ENCODE peak calls at places on chromosomes 16 and 17, in eight cellular contexts. S, R, Q, N, T, A, X and B are unnamed samples.

GRCh38 chr17:81026266-81027036 is 8.5 kb upstream of the BAIAP2 start:
- DNase-seq in S (no peak), R (no peak), Q (no peak), N (no peak), T (no peak), A (peak), X (no peak), B (no peak)

GRCh38 chr17:6507535-6507934 is 48.8 kb downstream of the PITPNM3 start:
- DNase-seq in S (peak), R (no peak), Q (peak), N (no peak), T (peak), A (peak), X (no peak), B (no peak)

GRCh38 chr17:82200743-82201497 is 11.7 kb downstream of the CCDC57 start:
- DNase-seq in S (no peak), R (no peak), Q (no peak), N (no peak), T (no peak), A (no peak), X (no peak), B (no peak)

GRCh38 chr17:38809828-38810227 is 10.5 kb upstream of the PIP4K2B start:
- DNase-seq in S (no peak), R (no peak), Q (no peak), N (no peak), T (no peak), A (no peak), X (no peak), B (no peak)

GRCh38 chr16:28326881-28327610 is 34.7 kb downstream of the SBK1 start:
- DNase-seq in S (no peak), R (peak), Q (peak), N (peak), T (no peak), A (peak), X (peak), B (no peak)

GRCh38 chr17:79176792-79177601 is 102.4 kb downstream of the ENGASE start:
- DNase-seq in S (no peak), R (no peak), Q (no peak), N (no peak), T (no peak), A (no peak), X (no peak), B (no peak)

GRCh38 chr17:67491009-67491677 is 114.1 kb downstream of the PITPNC1 start:
- DNase-seq in S (peak), R (no peak), Q (peak), N (peak), T (peak), A (peak), X (no peak), B (peak)

GRCh38 chr16:53457670-53458069 is 23.4 kb downstream of the RBL2 start:
- DNase-seq in S (no peak), R (peak), Q (peak), N (no peak), T (no peak), A (no peak), X (peak), B (no peak)

GRCh38 chr16:23131841-23132576 is 17.2 kb downstream of the USP31 start:
- DNase-seq in S (no peak), R (peak), Q (no peak), N (no peak), T (no peak), A (no peak), X (no peak), B (no peak)

GRCh38 chr16:4703906-4704305 is 10.5 kb downstream of the NUDT16L1 start:
- DNase-seq in S (no peak), R (no peak), Q (no peak), N (no peak), T (no peak), A (no peak), X (no peak), B (no peak)

GRCh38 chr16:84308120-84308519 is 13.4 kb downstream of the WFDC1 start:
- DNase-seq in S (no peak), R (peak), Q (peak), N (no peak), T (no peak), A (peak), X (peak), B (no peak)

GRCh38 chr16:29999605-30000004 is 3.6 kb downstream of the INO80E start:
- DNase-seq in S (no peak), R (no peak), Q (no peak), N (no peak), T (no peak), A (no peak), X (no peak), B (no peak)

GRCh38 chr17:81842725-81843504 is 8.1 kb upstream of the PPP1R27 start:
- DNase-seq in S (no peak), R (no peak), Q (no peak), N (peak), T (no peak), A (no peak), X (no peak), B (peak)

GRCh38 chr17:32120086-32120485 is 22.2 kb upstream of the RHOT1 start:
- DNase-seq in S (no peak), R (no peak), Q (no peak), N (no peak), T (no peak), A (no peak), X (no peak), B (no peak)

GRCh38 chr17:60901806-60902205 is 224.2 kb downstream of the BCAS3 start:
- DNase-seq in S (no peak), R (no peak), Q (no peak), N (no peak), T (no peak), A (no peak), X (no peak), B (no peak)

GRCh38 chr17:35740216-35740615 is 8.8 kb downstream of the RASL10B start:
- DNase-seq in S (no peak), R (no peak), Q (no peak), N (no peak), T (no peak), A (no peak), X (no peak), B (no peak)

GRCh38 chr17:64773836-64774761 is 112.0 kb upstream of the SMURF2 start:
- DNase-seq in S (no peak), R (peak), Q (peak), N (no peak), T (peak), A (peak), X (peak), B (peak)

DNA sequence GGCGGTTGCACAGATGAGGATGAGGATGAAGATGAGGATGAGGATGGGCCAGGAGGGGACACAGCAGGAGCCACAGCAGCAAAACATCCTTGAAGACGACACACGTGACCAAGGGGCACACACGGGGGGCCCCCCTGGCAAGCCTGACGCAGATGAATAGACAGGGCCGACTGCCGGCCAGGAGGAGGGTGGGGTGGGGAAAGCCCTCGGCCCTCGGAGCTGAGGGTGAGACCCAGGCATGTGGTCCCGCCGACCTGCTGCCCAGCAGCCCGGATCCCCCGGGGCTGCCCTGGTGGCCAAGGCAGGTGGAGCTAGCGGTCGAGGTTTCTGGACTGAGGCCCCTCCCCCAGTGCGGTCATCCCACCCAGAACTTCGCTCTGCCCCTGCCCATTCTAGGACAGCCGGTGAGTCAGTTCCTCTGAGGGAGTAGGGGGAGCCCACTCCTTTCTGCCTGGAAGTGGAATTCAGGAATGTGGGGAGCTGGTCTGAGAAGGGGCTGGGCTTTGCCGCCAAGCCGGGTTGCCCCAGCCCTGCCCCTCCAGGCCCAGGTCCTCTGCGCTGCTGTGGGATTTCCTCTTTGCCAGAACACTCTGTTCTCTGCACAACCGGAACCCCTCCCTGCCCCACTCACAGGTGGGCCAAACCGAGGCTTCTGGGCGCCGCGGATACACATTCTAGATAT is 9.9 kb downstream of the CYGB start:
- DNase-seq in S (no peak), R (peak), Q (no peak), N (peak), T (peak), A (peak), X (peak), B (no peak)
- TF ChIP-seq CTCF in S (no peak), R (no peak), Q (no peak), N (no peak), T (no peak), A (peak), X (peak), B (peak)

DNA sequence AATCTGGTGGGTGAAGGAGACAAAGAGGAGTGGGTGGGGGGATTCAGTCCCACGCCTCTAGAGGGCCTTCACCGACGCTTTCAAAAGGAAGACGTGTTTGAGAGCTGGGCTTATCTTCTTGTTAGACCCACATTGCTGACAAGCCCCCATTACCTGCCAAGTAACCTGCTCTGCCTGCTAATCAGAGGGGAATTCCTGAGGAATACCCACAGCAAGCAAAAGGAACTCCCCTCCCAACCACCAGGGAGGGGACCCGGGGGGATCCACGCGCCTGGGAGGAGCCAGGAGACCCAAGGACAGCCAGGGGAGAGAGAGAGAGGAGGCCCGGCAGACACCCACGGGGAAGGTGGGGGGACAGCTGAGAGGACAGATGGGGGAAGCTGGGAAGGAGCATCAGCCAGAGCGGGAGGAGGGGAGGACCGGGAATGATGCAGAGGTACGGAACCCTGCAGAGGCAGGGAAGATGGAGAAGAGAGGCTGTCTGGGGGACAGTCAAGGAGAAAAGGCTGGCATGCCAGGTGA is 986 bp downstream of the MTMR4 start:
- DNase-seq in S (no peak), R (peak), Q (no peak), N (no peak), T (no peak), A (no peak), X (peak), B (no peak)
- TF ChIP-seq CTCF in S (peak), R (peak), Q (no peak), N (no peak), T (no peak), A (no peak), X (peak), B (no peak)

GRCh38 chr17:43365356-43365755 is 33.4 kb upstream of the ARL4D start:
- DNase-seq in S (no peak), R (no peak), Q (no peak), N (no peak), T (no peak), A (no peak), X (no peak), B (no peak)
- TF ChIP-seq CTCF in S (no peak), R (no peak), Q (no peak), N (no peak), T (no peak), A (no peak), X (peak), B (no peak)

DNA sequence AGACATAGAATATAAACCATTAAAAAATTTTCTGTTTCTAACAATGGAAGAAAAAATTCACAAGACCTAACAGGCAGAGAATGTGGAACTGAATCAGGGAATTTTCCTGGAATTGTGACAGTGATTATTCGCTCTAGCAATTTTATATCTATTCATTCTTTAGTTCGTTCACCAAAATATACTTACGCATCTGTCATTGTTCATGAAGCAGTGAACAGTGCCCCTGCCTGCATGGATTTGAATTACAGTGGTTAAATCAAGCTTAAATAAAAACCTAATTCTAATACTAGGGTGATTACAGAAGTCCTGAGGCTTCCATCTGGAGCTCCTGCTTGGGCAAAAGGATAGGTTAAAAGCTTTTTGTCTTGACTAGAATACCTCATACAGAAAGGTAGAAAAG is 48.6 kb downstream of the ABCA8 start:
- DNase-seq in S (no peak), R (peak), Q (no peak), N (no peak), T (no peak), A (no peak), X (peak), B (no peak)
- TF ChIP-seq CTCF in S (no peak), R (peak), Q (no peak), N (peak), T (peak), A (peak), X (peak), B (peak)

DNA sequence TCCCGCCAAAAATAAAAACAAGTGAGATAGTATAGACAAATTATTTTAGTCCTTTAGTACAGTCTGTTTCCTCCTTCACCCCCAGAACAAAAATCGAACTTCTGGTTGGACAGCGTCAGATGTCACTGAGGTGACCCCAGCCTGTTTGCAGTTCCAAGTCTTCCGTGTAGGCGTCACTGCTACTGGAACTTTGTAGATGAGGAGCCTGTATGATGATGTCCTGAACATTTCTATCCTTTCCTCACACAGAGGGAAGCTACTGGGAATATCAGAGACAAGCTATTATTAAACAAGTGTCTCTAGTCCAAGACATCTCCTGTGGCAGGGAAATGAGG is 924 bp upstream of the VEZF1 start:
- DNase-seq in S (no peak), R (no peak), Q (peak), N (no peak), T (no peak), A (no peak), X (no peak), B (no peak)
- TF ChIP-seq CTCF in S (no peak), R (no peak), Q (no peak), N (peak), T (no peak), A (no peak), X (no peak), B (no peak)

DNA sequence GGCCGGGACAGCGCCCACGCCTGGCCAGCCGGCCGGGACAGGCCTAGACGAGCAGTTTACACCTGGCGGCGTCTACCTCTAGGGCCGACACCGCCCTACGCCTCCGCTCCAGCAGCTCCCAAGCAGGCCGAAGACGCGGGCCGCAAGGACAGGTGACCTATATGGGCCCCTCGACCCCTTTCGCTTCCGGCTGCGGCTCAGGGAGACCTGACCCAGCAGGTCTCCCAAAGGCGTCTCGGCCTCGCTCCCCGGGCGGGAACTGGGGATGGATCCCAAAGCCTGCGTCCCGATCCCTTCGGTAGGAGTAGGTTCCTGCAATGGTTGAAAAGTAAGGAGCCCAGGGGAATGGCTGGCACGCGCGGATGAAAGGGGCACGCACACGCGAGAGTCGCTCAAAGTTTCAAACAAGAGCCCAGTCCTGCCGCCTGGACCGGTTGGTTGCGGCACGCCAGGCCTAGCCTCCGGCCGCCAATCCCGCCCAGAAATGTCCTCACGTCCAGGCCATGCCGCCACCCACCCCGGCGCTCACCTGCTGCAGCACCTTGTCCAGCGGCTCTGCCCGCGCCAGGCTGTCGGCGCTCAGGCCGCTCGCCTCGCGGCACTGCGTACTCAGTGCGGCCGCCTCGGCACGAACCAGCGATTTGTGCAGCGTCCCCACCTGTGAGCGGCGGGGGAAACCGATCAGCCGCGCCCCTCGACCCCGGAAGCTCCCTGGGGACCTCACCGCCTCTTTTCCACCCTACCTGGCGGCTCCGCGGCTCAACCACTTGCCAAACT is 634 bp downstream of the ESRP2 start:
- DNase-seq in S (no peak), R (no peak), Q (peak), N (no peak), T (peak), A (peak), X (no peak), B (no peak)
- TF ChIP-seq CTCF in S (no peak), R (no peak), Q (no peak), N (no peak), T (peak), A (peak), X (no peak), B (no peak)

DNA sequence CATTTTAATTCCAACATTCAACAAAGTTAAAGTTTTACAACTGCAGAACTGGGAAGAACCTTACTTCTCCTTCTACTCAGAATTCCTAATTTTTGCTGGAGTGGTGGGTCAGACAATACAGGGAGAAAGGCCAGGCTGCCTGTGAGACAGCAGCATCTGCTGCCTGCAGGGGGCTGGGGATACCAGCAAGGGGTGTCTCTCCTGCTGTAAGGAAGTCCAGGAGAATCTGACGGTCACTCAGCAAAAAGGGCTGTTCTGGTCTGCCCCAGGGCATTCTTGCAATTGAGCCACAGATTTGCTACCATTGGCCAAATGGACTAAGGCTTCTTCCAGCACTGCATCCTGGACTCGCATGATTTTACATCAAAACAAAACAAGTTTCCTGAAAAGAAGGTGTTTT is 426.6 kb upstream of the CDH11 start:
- DNase-seq in S (no peak), R (no peak), Q (no peak), N (no peak), T (no peak), A (no peak), X (no peak), B (no peak)
- TF ChIP-seq CTCF in S (no peak), R (no peak), Q (no peak), N (no peak), T (no peak), A (no peak), X (no peak), B (peak)

GRCh38 chr17:75876190-75876937 is 2.0 kb downstream of the TRIM47 start:
- DNase-seq in S (no peak), R (peak), Q (peak), N (no peak), T (peak), A (peak), X (peak), B (no peak)
- TF ChIP-seq CTCF in S (peak), R (peak), Q (no peak), N (no peak), T (peak), A (no peak), X (peak), B (no peak)

GRCh38 chr16:20799599-20799998 is 6.7 kb downstream of the ERI2 start:
- DNase-seq in S (no peak), R (peak), Q (no peak), N (no peak), T (no peak), A (no peak), X (peak), B (no peak)
- TF ChIP-seq CTCF in S (no peak), R (peak), Q (no peak), N (peak), T (peak), A (peak), X (peak), B (peak)